ENCODE peak calls at places on chromosomes 1 and 21, in six cellular contexts. C, H, Y, Q, F and O are unnamed samples.

GRCh38 chr1:111110197-111110899 is 29.5 kb downstream of the DRAM2 start:
- DNase-seq in C (no peak), H (no peak), Y (no peak), Q (no peak), F (peak; percentile 77), O (peak; percentile 76)

GRCh38 chr1:228765543-228765942 is 30.3 kb downstream of the RHOU start:
- DNase-seq in C (no peak), H (no peak), Y (no peak), Q (no peak), F (no peak), O (peak; percentile 26)

GRCh38 chr1:63674238-63674864 is 81.1 kb downstream of the PGM1 start:
- DNase-seq in C (peak; percentile 74), H (peak; percentile 72), Y (peak; percentile 96), Q (peak; percentile 80), F (peak; percentile 94), O (peak; percentile 94)

GRCh38 chr1:77543822-77544448 is 138.5 kb downstream of the ZZZ3 start:
- DNase-seq in C (no peak), H (no peak), Y (no peak), Q (no peak), F (no peak), O (no peak)

GRCh38 chr1:54052470-54052933 is 502 bp downstream of the TMEM59 start:
- DNase-seq in C (no peak), H (peak; percentile 64), Y (no peak), Q (peak; percentile 25), F (peak; percentile 31), O (peak; percentile 32)

GRCh38 chr1:203428981-203429599 is 46.5 kb upstream of the PRELP start:
- DNase-seq in C (no peak), H (no peak), Y (no peak), Q (no peak), F (no peak), O (peak; percentile 55)

GRCh38 chr21:17462276-17462981 is 50.4 kb upstream of the CXADR start:
- DNase-seq in C (no peak), H (no peak), Y (no peak), Q (peak; percentile 25), F (peak; percentile 98), O (peak; percentile 83)

GRCh38 chr1:36391271-36391670 is 5.5 kb upstream of the STK40 start:
- DNase-seq in C (no peak), H (no peak), Y (no peak), Q (no peak), F (no peak), O (no peak)

GRCh38 chr1:37035828-37036666 is 1.7 kb upstream of the GRIK3 start:
- DNase-seq in C (no peak), H (peak; percentile 45), Y (no peak), Q (no peak), F (no peak), O (no peak)

GRCh38 chr21:17440955-17441354 is 71.9 kb upstream of the CXADR start:
- DNase-seq in C (no peak), H (no peak), Y (no peak), Q (no peak), F (no peak), O (no peak)

GRCh38 chr1:42998381-42998780 is 39.7 kb upstream of the SLC2A1 start:
- DNase-seq in C (no peak), H (no peak), Y (no peak), Q (no peak), F (no peak), O (no peak)

GRCh38 chr21:46189213-46189958 is 5.1 kb upstream of the SPATC1L start:
- DNase-seq in C (no peak), H (peak; percentile 62), Y (peak; percentile 65), Q (no peak), F (no peak), O (no peak)

GRCh38 chr1:109132980-109133379 is 19.1 kb downstream of the ELAPOR1 start:
- DNase-seq in C (no peak), H (no peak), Y (no peak), Q (no peak), F (no peak), O (no peak)

GRCh38 chr21:25862596-25862995 is 127.8 kb downstream of the GABPA start:
- DNase-seq in C (no peak), H (no peak), Y (no peak), Q (no peak), F (peak; percentile 12), O (no peak)

GRCh38 chr1:47468759-47469404 is 31.0 kb downstream of the FOXD2 start:
- DNase-seq in C (no peak), H (no peak), Y (no peak), Q (no peak), F (no peak), O (no peak)

GRCh38 chr1:110610741-110611286 is 4.7 kb upstream of the KCNA2 start:
- DNase-seq in C (no peak), H (no peak), Y (no peak), Q (no peak), F (no peak), O (no peak)

GRCh38 chr1:89705901-89706699 is 73.2 kb downstream of the LRRC8C start:
- DNase-seq in C (no peak), H (no peak), Y (no peak), Q (no peak), F (no peak), O (no peak)

GRCh38 chr1:24955161-24955560 is 25.1 kb upstream of the RUNX3 start:
- DNase-seq in C (no peak), H (no peak), Y (no peak), Q (no peak), F (no peak), O (no peak)

GRCh38 chr1:201496296-201496690 is 10.6 kb downstream of the CSRP1 start:
- DNase-seq in C (no peak), H (no peak), Y (no peak), Q (no peak), F (no peak), O (no peak)
- H3K4me1 ChIP-seq in C (peaks cover 83% of the 10 kb centered on the region), H (peaks cover 23% of the 10 kb centered on the region), Y (peaks cover 100% of the 10 kb centered on the region), Q (peaks cover 57% of the 10 kb centered on the region), F (peaks cover 67% of the 10 kb centered on the region), O (peaks cover 78% of the 10 kb centered on the region)

DNA sequence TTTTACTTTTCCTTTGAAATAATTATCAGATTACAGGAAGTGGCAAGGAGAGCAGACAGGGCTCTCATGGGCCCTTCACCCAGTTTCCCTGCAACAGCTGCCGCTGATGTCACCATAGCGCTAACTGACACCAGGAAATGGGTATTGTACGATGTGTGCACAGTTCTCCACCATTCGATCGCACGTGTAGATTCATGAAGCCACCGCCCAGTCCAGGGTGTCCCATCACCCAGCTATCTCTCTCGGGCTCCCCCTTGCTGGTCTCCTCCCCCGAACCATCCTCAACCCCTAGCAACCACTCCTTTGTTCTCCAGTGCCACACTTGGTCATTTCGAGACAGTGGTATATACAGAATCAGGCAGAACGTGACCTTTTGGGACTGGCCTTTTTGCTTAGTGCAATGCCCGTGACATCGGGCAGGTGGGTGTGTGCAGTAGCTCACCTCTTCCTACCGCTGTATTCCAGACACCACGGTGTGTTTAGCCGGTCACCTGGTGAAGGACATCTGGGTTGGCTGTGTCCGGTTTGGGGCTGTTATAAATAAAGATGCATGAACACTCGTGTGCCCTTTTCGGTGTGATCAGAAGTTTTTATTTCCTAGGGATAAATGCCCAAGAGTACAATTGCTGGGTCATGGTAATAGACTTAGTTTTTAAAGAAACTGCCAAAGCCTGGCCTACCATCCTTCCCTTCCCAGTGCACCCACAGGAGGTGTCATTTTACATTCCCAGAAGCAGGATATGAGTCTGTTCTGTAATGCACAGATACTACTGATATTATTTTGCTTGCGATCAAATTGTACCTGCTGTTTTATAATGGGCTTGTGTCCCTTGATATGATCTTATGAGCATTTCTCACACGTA is 118.5 kb downstream of the CRYAA start:
- DNase-seq in C (no peak), H (no peak), Y (no peak), Q (no peak), F (no peak), O (peak; percentile 44)
- H3K4me3 ChIP-seq in C (no peak overlapping the region), H (no peak overlapping the region), Y (no peak overlapping the region), Q (no peak overlapping the region), F (peak overlapping the region; percentile 15), O (no peak overlapping the region)

GRCh38 chr1:178512566-178513277 is at the start of gene TEX35:
- DNase-seq in C (no peak), H (no peak), Y (peak; percentile 53), Q (no peak), F (no peak), O (no peak)

GRCh38 chr1:178509608-178510007 is 3.3 kb upstream of the TEX35 start:
- DNase-seq in C (no peak), H (no peak), Y (no peak), Q (no peak), F (no peak), O (no peak)

GRCh38 chr1:178506669-178507068 is 6.2 kb upstream of the TEX35 start:
- DNase-seq in C (no peak), H (no peak), Y (no peak), Q (no peak), F (no peak), O (peak; percentile 60)

GRCh38 chr1:178513278-178513983 is 522 bp downstream of the TEX35 start:
- DNase-seq in C (no peak), H (no peak), Y (peak; percentile 46), Q (no peak), F (no peak), O (peak; percentile 53)

GRCh38 chr1:178510155-178510554 is 2.8 kb upstream of the TEX35 start:
- DNase-seq in C (no peak), H (no peak), Y (no peak), Q (no peak), F (no peak), O (no peak)
- TF ChIP-seq EP300 in C (no peak), H (no peak), Y (no peak), Q (no peak), F (no peak), O (no peak)

DNA sequence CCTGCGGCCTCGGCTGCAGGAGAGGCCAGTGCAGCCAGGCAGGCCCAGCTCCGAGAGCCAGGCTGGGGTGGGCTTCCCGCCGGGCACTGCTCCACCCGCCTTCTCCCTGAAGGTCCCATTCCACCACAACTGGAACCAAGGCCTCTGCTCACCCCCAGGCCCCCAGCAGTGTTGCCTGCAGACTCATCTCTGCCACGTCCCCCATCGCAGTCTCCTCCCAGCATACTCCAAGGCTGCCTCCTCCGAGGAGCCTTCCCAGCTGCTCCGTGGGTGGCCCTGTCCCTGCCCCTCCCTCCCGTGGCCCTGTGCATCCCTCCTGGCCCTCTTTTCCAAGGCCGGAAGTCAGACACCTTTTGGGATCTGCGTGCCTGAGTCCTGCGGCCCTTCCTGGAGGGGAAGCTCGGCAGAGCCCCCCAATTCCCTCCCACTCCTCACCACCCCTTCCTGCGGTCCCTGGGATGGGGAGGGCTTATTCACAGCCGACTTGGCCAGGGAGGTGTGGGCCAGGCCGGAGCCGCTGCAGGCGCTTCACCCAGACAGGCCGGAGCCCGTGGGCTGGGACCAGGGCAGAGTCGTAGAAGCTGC is 47.6 kb downstream of the SLX9 start:
- DNase-seq in C (no peak), H (no peak), Y (peak; percentile 63), Q (no peak), F (no peak), O (no peak)
- H3K4me1 ChIP-seq in C (peaks cover 11% of the 10 kb centered on the region), H (no peaks in the 10 kb centered on the region), Y (peaks cover 50% of the 10 kb centered on the region), Q (peaks cover 8% of the 10 kb centered on the region), F (peaks cover 79% of the 10 kb centered on the region), O (peaks cover 5% of the 10 kb centered on the region)

DNA sequence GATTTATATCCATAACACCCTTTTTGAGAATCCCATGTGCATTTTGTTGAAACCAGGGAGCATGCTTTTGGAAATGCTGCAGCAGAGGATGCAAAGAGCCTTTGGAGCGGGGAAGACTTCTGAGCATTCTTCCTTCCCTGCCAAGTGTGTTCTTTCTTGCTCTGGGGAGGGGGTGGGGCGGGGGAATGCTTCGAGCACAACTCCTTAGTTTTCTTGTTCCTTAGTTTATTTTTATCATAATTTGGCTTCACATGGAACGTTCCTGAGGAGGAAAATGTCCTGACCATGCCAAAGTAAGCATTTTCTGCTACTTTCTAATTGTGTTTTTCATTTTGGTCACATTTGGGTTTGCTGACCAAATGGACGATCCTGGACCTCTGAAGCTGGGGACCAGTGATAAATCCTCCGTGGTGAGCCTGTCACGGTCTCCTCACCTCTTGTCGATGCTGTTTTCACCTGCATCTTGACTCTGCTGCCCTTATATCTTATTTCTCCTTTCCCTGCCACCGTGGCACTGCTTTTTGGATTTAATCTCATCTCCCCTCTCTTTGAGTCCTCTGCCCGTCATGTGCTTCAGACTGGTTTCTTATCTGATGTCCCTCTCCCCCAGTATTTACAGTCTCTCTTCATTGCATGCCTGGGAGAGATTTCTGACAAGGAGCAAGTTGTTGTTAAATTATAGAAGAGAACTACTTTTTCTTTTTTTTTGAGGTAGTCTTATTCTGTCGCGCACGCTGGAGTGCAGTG is 2.4 kb downstream of the CTPS1 start:
- DNase-seq in C (no peak), H (no peak), Y (no peak), Q (no peak), F (no peak), O (no peak)
- H3K4me3 ChIP-seq in C (peak overlapping the region; percentile 12), H (peak overlapping the region; percentile 74), Y (peak overlapping the region; percentile 7), Q (peak overlapping the region; percentile 93), F (no peak overlapping the region), O (no peak overlapping the region)